ENCODE peak calls at places on chromosome 2, in five cellular contexts. Z is HCT116, Q is endodermal cell, V is endothelial cell, D is hepatocyte. M is an unnamed sample.

GRCh38 chr2:230161180-230161579 is 58.6 kb downstream of the SP110 start:
- DNase-seq in D (no peak), V (no peak), Q (no peak), Z (no peak), M (peak)

GRCh38 chr2:1498176-1498575 is 84.9 kb downstream of the TPO start:
- DNase-seq in D (no peak), V (no peak), Z (no peak), Q (no peak), M (peak)

GRCh38 chr2:156098506-156098905 is 234.0 kb downstream of the NR4A2 start:
- DNase-seq in D (no peak), V (no peak), Q (no peak), Z (no peak), M (no peak)

GRCh38 chr2:228102949-228103348 is 78.5 kb downstream of the SPHKAP start:
- DNase-seq in V (no peak), Z (no peak), Q (no peak), D (no peak), M (no peak)

GRCh38 chr2:217956895-217957457 is 45.8 kb downstream of the TNS1 start:
- DNase-seq in Z (no peak), Q (no peak), D (no peak), V (no peak), M (no peak)

GRCh38 chr2:176662771-176663170 is 393.5 kb downstream of the MTX2 start:
- DNase-seq in Z (no peak), D (no peak), Q (no peak), V (no peak), M (no peak)

GRCh38 chr2:199147216-199147615 is 310.5 kb downstream of the SATB2 start:
- DNase-seq in D (no peak), V (no peak), Z (no peak), Q (no peak), M (no peak)

GRCh38 chr2:196849895-196850294 is 40.7 kb upstream of the C2orf66 start:
- DNase-seq in Z (no peak), D (peak), V (no peak), Q (peak), M (no peak)

GRCh38 chr2:203427061-203427460 is 98.9 kb downstream of the ABI2 start:
- DNase-seq in Z (no peak), Q (no peak), V (no peak), D (no peak), M (no peak)

GRCh38 chr2:219250044-219250781 is 2.8 kb upstream of the TUBA4B start:
- DNase-seq in Q (no peak), Z (no peak), D (no peak), V (no peak), M (no peak)

GRCh38 chr2:219230201-219230540 is 565 bp downstream of the ANKZF1 start:
- DNase-seq in D (peak), V (peak), Z (no peak), Q (peak), M (no peak)

GRCh38 chr2:180607501-180608060 is 372.8 kb upstream of the UBE2E3 start:
- DNase-seq in D (peak), Q (no peak), V (no peak), Z (no peak), M (no peak)

GRCh38 chr2:83844490-83844889 is 614.6 kb downstream of the SUCLG1 start:
- DNase-seq in Q (no peak), Z (no peak), V (no peak), D (no peak), M (no peak)

GRCh38 chr2:23916727-23917458 is 10.0 kb downstream of the ATAD2B start:
- DNase-seq in Q (no peak), V (no peak), Z (no peak), D (no peak), M (no peak)

GRCh38 chr2:215680605-215681598 is 245.0 kb upstream of the FN1 start:
- DNase-seq in Z (no peak), D (peak), V (no peak), Q (no peak), M (no peak)

GRCh38 chr2:66013456-66013855 is 421.5 kb upstream of the MEIS1 start:
- DNase-seq in Q (no peak), Z (no peak), D (no peak), V (no peak), M (no peak)
- TF ChIP-seq CTCF in Q (peak), Z (peak), D (peak), V (no peak), M (peak)

DNA sequence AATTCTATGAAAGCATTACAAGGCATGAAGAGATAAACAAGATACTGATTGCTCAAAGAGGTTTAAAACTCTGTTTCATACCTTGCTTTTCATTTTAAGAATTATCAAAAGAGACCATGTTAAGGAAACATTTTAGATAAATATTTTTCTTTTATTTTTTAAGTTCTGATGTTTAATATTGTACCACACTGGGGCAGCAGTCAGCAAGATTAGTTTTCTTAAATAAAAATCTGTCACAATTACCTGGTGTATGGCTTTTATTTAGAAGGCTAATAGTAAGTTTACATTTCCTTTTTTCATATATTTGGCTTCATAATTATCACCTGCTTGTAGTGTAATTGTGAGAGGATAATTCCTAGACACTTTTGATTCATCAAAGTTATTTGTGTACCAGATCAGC is 46.4 kb downstream of the ZNF804A start:
- DNase-seq in D (no peak), Q (no peak), V (no peak), Z (peak), M (no peak)
- TF ChIP-seq CTCF in D (peak), Q (peak), V (no peak), Z (no peak), M (no peak)

GRCh38 chr2:120278901-120279300 is 26.2 kb downstream of the RALB start:
- DNase-seq in D (no peak), Z (no peak), V (no peak), Q (no peak), M (no peak)

GRCh38 chr2:120279708-120280107 is 27.1 kb downstream of the RALB start:
- DNase-seq in Q (no peak), D (no peak), V (no peak), Z (no peak), M (no peak)

GRCh38 chr2:120288016-120288373 is 35.3 kb downstream of the RALB start:
- DNase-seq in Q (no peak), D (no peak), V (no peak), Z (no peak), M (no peak)

GRCh38 chr2:120287183-120288015 is 34.7 kb downstream of the RALB start:
- DNase-seq in Z (peak), V (no peak), Q (no peak), D (peak), M (no peak)

DNA sequence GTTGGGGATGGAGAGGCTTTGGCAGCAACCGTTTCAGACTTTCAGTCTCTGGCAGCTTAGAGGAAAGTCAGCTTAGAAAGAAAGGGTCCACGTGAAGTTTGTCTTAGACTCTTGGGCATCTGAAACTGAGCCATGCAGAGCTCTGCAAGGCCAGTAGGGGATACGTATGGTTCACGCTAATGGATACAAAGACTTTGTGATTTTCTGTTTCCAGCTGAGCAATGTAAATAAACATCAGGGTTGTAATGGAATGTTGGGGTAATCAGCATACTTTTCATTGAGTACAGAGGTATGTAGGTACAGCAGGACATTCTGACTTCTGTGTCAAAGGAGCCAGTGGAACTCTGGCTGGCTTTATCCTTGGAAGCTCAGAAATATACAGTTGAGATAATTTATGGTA is 31.0 kb downstream of the RALB start:
- DNase-seq in Q (peak), V (no peak), Z (no peak), D (peak), M (no peak)
- TF ChIP-seq CTCF in Q (peak), V (peak), Z (peak), D (peak), M (peak)

GRCh38 chr2:10305254-10305635 is 2.5 kb downstream of the HPCAL1 start:
- DNase-seq in D (no peak), V (no peak), Z (no peak), Q (no peak), M (no peak)

GRCh38 chr2:10304458-10305253 is 2.0 kb downstream of the HPCAL1 start:
- DNase-seq in D (no peak), Z (no peak), V (no peak), Q (peak), M (no peak)

GRCh38 chr2:10302479-10303173 is at the start of gene HPCAL1:
- DNase-seq in Q (peak), Z (peak), D (peak), V (peak), M (peak)

GRCh38 chr2:10303174-10303633 is 500 bp downstream of the HPCAL1 start:
- DNase-seq in D (no peak), Z (no peak), V (peak), Q (no peak), M (no peak)

DNA sequence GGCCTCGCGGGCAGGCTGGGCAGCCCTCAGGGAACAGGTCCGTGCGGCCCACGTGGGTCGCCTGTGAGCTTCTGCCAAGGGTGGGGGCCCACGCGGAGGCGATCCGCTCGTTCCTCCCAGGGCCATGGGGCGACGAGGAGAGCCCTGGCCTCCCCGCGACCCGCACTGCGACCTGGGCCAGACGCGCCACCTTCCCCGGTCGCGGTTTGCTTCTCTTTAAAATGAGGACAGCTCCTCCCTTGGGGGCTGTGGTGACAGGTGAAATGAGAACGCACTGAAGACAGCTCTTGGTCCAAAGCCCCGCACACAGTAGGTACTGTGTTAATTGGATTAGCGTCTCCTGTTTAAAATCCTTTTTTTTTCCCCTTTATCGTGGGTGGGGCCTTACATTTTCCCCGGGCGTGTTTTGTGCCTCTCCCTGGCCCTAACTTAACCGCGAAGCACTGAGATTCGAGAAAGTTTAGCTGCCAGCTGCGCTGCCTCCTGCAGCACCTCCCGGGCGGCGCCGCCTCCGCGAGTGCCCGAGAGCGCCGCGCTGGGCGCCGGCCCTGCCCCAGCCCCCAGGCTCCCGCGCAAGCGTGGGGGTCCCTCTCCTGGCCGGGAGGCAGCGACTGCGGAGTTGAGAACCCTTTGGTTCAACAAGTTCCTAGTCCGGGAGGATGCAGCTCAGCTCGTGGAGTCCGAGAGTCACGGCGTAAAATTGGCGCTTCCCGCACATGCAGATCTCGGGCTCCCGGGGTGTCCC is 1.1 kb downstream of the HPCAL1 start:
- DNase-seq in D (peak), V (peak), Q (peak), Z (no peak), M (no peak)
- TF ChIP-seq CTCF in D (peak), V (peak), Q (peak), Z (no peak), M (peak)

GRCh38 chr2:30441023-30441422 is 6.0 kb upstream of the LCLAT1 start:
- DNase-seq in D (no peak), Z (no peak), Q (no peak), V (no peak), M (no peak)
- TF ChIP-seq CTCF in D (no peak), Z (no peak), Q (peak), V (no peak), M (no peak)

GRCh38 chr2:12341215-12341614 is 375.5 kb upstream of the TRIB2 start:
- DNase-seq in Q (no peak), D (no peak), V (no peak), Z (no peak), M (no peak)

GRCh38 chr2:12341919-12342318 is 374.8 kb upstream of the TRIB2 start:
- DNase-seq in D (peak), Q (no peak), Z (no peak), V (no peak), M (no peak)

GRCh38 chr2:12335185-12335584 is 381.6 kb upstream of the TRIB2 start:
- DNase-seq in Z (no peak), D (no peak), V (no peak), Q (no peak), M (no peak)

GRCh38 chr2:12340164-12340563 is 376.6 kb upstream of the TRIB2 start:
- DNase-seq in V (no peak), Z (no peak), D (no peak), Q (no peak), M (no peak)

DNA sequence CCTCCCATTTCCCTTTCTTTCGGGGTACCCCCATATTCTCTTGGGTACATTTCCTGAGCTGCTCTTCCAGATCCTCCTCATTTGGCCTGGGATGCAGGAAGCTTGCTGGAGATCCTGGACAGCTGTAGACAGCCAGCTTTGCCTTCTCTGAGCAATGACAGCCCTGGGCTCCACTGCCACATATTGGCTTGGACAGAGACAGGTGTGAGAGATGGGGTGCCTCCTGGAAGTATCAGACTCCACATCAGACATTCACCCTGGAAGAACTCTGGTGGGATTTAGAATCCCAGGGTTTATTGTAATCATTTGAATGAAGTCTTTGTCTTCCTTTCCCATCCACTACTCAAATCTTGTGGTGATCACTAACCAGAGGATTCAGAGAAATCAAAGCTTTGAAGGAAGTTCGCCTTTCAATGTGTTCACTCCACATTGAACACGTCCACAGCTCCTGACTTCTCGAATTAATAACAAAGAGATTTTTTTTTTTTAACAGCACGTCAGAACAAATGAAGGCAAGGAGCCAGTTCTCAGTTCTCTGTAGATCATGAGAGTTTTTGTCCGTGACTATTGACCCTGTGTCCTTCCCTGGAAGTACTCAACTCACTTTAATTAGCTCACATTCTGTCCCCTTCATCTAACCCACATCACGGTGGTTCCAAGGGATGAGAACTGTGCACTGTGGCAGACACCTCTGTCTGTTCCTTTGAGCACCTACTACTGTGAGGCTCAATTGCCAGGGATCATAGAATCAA is 377.6 kb upstream of the TRIB2 start:
- DNase-seq in V (no peak), Z (no peak), D (no peak), Q (no peak), M (no peak)
- TF ChIP-seq CTCF in V (no peak), Z (no peak), D (no peak), Q (no peak), M (no peak)

GRCh38 chr2:113977660-113978523 is 88.0 kb downstream of the ACTR3 start:
- DNase-seq in Z (peak), D (peak), V (no peak), Q (no peak), M (no peak)
- TF ChIP-seq CTCF in Z (peak), D (peak), V (no peak), Q (peak), M (peak)

GRCh38 chr2:47205576-47206141 is 50.6 kb upstream of the STPG4 start:
- DNase-seq in Q (no peak), V (no peak), Z (no peak), D (peak), M (peak)

GRCh38 chr2:47211497-47212011 is 56.4 kb upstream of the STPG4 start:
- DNase-seq in Z (no peak), D (no peak), V (no peak), Q (no peak), M (no peak)

GRCh38 chr2:47207614-47208013 is 52.5 kb upstream of the STPG4 start:
- DNase-seq in Z (no peak), D (no peak), Q (no peak), V (no peak), M (peak)

GRCh38 chr2:47204691-47205090 is 49.6 kb upstream of the STPG4 start:
- DNase-seq in D (no peak), Q (no peak), V (no peak), Z (no peak), M (peak)

DNA sequence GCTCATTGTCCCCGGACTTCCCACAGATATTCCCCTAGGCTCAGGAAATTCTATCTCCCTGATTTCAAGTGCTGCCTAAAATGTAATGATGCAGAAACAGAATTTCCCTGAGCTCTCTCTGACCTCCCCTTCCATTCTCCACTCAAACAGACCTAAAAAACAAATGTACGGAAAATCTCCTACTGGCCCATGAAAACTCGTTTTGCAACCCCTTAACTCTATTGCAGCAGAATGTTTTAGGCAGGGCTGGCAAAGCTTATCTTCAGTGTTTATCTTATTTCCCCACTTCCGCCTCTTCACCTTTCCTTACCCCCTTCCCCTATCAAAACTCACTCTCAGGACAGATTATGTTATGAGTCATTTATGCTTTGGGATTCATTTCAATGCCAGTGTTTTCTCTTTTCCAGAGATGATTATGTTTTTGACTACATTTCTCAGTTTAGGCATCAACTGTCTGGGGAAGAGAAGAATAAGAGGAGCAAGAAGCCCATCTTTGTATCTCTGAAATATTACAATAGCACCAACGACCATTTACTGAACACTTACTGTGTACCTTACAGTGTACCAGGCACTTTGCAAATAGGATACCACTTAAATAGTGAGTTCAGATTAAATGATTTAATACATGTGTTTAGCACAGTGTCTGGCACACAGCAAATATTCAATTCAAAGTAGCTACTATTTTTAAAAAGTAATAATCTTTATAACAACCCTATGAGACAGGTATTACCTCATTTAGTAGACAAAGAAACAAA is 53.9 kb upstream of the STPG4 start:
- DNase-seq in Z (no peak), D (peak), V (no peak), Q (no peak), M (no peak)
- TF ChIP-seq CTCF in Z (no peak), D (no peak), V (no peak), Q (no peak), M (no peak)

GRCh38 chr2:202034249-202035088 is 814 bp downstream of the FZD7 start:
- DNase-seq in V (peak), Z (no peak), D (peak), Q (peak), M (no peak)

GRCh38 chr2:202031261-202031986 is 2.2 kb upstream of the FZD7 start:
- DNase-seq in Q (no peak), Z (no peak), V (no peak), D (no peak), M (no peak)

GRCh38 chr2:202032841-202033316 is 776 bp upstream of the FZD7 start:
- DNase-seq in Z (peak), D (peak), V (peak), Q (peak), M (peak)

GRCh38 chr2:202035089-202035940 is 1.7 kb downstream of the FZD7 start:
- DNase-seq in V (peak), D (peak), Z (no peak), Q (peak), M (peak)

GRCh38 chr2:202033317-202034248 is at the start of gene FZD7:
- DNase-seq in V (peak), Z (peak), Q (peak), D (peak), M (peak)
- TF ChIP-seq CTCF in V (no peak), Z (peak), Q (peak), D (peak), M (peak)

M was measured in osteocyte.